ENCODE peak calls at places on chromosomes 6 and 20, in nine cellular contexts. One of them, this sample, is unnamed.

GRCh38 chr6:87054143-87054833 is 40.6 kb downstream of the CGA start:
- DNase-seq in neuronal stem cell: no peak
- DNase-seq in lung microvascular endothelial cell: no peak
- DNase-seq in RCC 7860: no peak
- DNase-seq in ACHN: no peak
- DNase-seq in hepatocyte: no peak
- DNase-seq in WTC11: no peak
- DNase-seq in heart left ventricle: no peak
- DNase-seq in nephron progenitor cell: no peak
- DNase-seq in this sample: no peak

GRCh38 chr20:38145094-38146075 is 19.7 kb downstream of the TGM2 start:
- DNase-seq in nephron progenitor cell: no peak
- DNase-seq in neuronal stem cell: no peak
- DNase-seq in WTC11: no peak
- DNase-seq in heart left ventricle: peak
- DNase-seq in ACHN: peak
- DNase-seq in RCC 7860: peak
- DNase-seq in lung microvascular endothelial cell: no peak
- DNase-seq in hepatocyte: no peak
- DNase-seq in this sample: no peak

GRCh38 chr6:143939364-143939763 is 68.7 kb downstream of the PLAGL1 start:
- DNase-seq in neuronal stem cell: no peak
- DNase-seq in RCC 7860: no peak
- DNase-seq in lung microvascular endothelial cell: no peak
- DNase-seq in heart left ventricle: no peak
- DNase-seq in ACHN: no peak
- DNase-seq in WTC11: no peak
- DNase-seq in hepatocyte: no peak
- DNase-seq in nephron progenitor cell: no peak
- DNase-seq in this sample: no peak

GRCh38 chr6:71298459-71298858 is 9.8 kb downstream of the OGFRL1 start:
- DNase-seq in neuronal stem cell: no peak
- DNase-seq in hepatocyte: no peak
- DNase-seq in nephron progenitor cell: no peak
- DNase-seq in WTC11: no peak
- DNase-seq in RCC 7860: no peak
- DNase-seq in heart left ventricle: no peak
- DNase-seq in ACHN: no peak
- DNase-seq in lung microvascular endothelial cell: no peak
- DNase-seq in this sample: no peak

GRCh38 chr6:87200469-87201174 is 45.3 kb downstream of the ZNF292 start:
- DNase-seq in nephron progenitor cell: no peak
- DNase-seq in RCC 7860: no peak
- DNase-seq in neuronal stem cell: no peak
- DNase-seq in heart left ventricle: no peak
- DNase-seq in lung microvascular endothelial cell: no peak
- DNase-seq in hepatocyte: no peak
- DNase-seq in WTC11: no peak
- DNase-seq in ACHN: no peak
- DNase-seq in this sample: no peak

GRCh38 chr20:41258489-41258888 is 59.0 kb downstream of the ZHX3 start:
- DNase-seq in RCC 7860: no peak
- DNase-seq in hepatocyte: no peak
- DNase-seq in lung microvascular endothelial cell: no peak
- DNase-seq in WTC11: no peak
- DNase-seq in neuronal stem cell: no peak
- DNase-seq in nephron progenitor cell: no peak
- DNase-seq in ACHN: no peak
- DNase-seq in heart left ventricle: no peak
- DNase-seq in this sample: no peak

GRCh38 chr20:17542993-17543412 is 11.8 kb upstream of the BFSP1 start:
- DNase-seq in lung microvascular endothelial cell: peak
- DNase-seq in neuronal stem cell: no peak
- DNase-seq in nephron progenitor cell: no peak
- DNase-seq in ACHN: no peak
- DNase-seq in WTC11: no peak
- DNase-seq in RCC 7860: no peak
- DNase-seq in heart left ventricle: no peak
- DNase-seq in hepatocyte: no peak
- DNase-seq in this sample: no peak

GRCh38 chr6:138486249-138487121 is 12.8 kb downstream of the NHSL1 start:
- DNase-seq in heart left ventricle: no peak
- DNase-seq in ACHN: no peak
- DNase-seq in neuronal stem cell: no peak
- DNase-seq in hepatocyte: no peak
- DNase-seq in lung microvascular endothelial cell: peak
- DNase-seq in RCC 7860: no peak
- DNase-seq in nephron progenitor cell: no peak
- DNase-seq in WTC11: no peak
- DNase-seq in this sample: no peak

GRCh38 chr20:57934007-57934805 is 224.4 kb upstream of the PMEPA1 start:
- DNase-seq in WTC11: no peak
- DNase-seq in nephron progenitor cell: no peak
- DNase-seq in hepatocyte: no peak
- DNase-seq in heart left ventricle: no peak
- DNase-seq in neuronal stem cell: no peak
- DNase-seq in ACHN: no peak
- DNase-seq in lung microvascular endothelial cell: no peak
- DNase-seq in RCC 7860: no peak
- DNase-seq in this sample: no peak

GRCh38 chr6:33710296-33711121 is 991 bp downstream of the UQCC2 start:
- DNase-seq in WTC11: no peak
- DNase-seq in lung microvascular endothelial cell: no peak
- DNase-seq in hepatocyte: peak
- DNase-seq in neuronal stem cell: no peak
- DNase-seq in RCC 7860: no peak
- DNase-seq in nephron progenitor cell: no peak
- DNase-seq in ACHN: no peak
- DNase-seq in heart left ventricle: no peak
- DNase-seq in this sample: peak

GRCh38 chr20:25014816-25015215 is 22.3 kb upstream of the APMAP start:
- DNase-seq in nephron progenitor cell: no peak
- DNase-seq in neuronal stem cell: no peak
- DNase-seq in WTC11: no peak
- DNase-seq in heart left ventricle: no peak
- DNase-seq in lung microvascular endothelial cell: no peak
- DNase-seq in ACHN: no peak
- DNase-seq in hepatocyte: no peak
- DNase-seq in RCC 7860: no peak
- DNase-seq in this sample: no peak